ENCODE peak calls at places on chromosomes 5 and 9, in seven cellular contexts. L, G, U, Y, W, K and E are unnamed samples.

GRCh38 chr5:127492854-127493738 is 24.3 kb upstream of the PRRC1 start:
- DNase-seq in L (peak), G (peak), U (no peak), Y (no peak), W (peak), K (peak), E (no peak)

GRCh38 chr5:174229640-174230350 is 184.3 kb downstream of the NSG2 start:
- DNase-seq in L (no peak), G (no peak), U (no peak), Y (no peak), W (no peak), K (no peak), E (no peak)

GRCh38 chr5:139426222-139426885 is 13.0 kb downstream of the DNAJC18 start:
- DNase-seq in L (no peak), G (no peak), U (peak), Y (no peak), W (no peak), K (no peak), E (no peak)

GRCh38 chr5:9947231-9947693 is 302.4 kb downstream of the ATPSCKMT start:
- DNase-seq in L (no peak), G (no peak), U (no peak), Y (no peak), W (no peak), K (no peak), E (no peak)

GRCh38 chr9:123267481-123268239 is 726 bp downstream of the STRBP start:
- DNase-seq in L (no peak), G (no peak), U (no peak), Y (no peak), W (no peak), K (no peak), E (peak)

GRCh38 chr5:157917909-157918809 is 59.2 kb upstream of the CLINT1 start:
- DNase-seq in L (peak), G (peak), U (peak), Y (peak), W (peak), K (peak), E (peak)

GRCh38 chr5:122051569-122051968 is 26.5 kb downstream of the LOX start:
- DNase-seq in L (no peak), G (no peak), U (no peak), Y (no peak), W (no peak), K (no peak), E (no peak)

GRCh38 chr5:131204964-131205363 is 34.2 kb downstream of the LYRM7 start:
- DNase-seq in L (no peak), G (no peak), U (no peak), Y (no peak), W (no peak), K (no peak), E (no peak)

GRCh38 chr5:173624276-173624675 is 7.8 kb upstream of the BOD1 start:
- DNase-seq in L (no peak), G (no peak), U (no peak), Y (no peak), W (no peak), K (no peak), E (no peak)

GRCh38 chr5:102545175-102545574 is 46.4 kb upstream of the SLCO6A1 start:
- DNase-seq in L (peak), G (peak), U (no peak), Y (no peak), W (peak), K (no peak), E (no peak)

GRCh38 chr5:55541056-55541635 is 6.4 kb upstream of the PLPP1 start:
- DNase-seq in L (no peak), G (no peak), U (no peak), Y (no peak), W (no peak), K (no peak), E (no peak)

GRCh38 chr5:126948011-126948355 is 82.4 kb downstream of the MARCHF3 start:
- DNase-seq in L (no peak), G (no peak), U (no peak), Y (no peak), W (no peak), K (no peak), E (no peak)

GRCh38 chr5:41908374-41909079 is 4.4 kb downstream of the RIMOC1 start:
- DNase-seq in L (no peak), G (no peak), U (peak), Y (no peak), W (no peak), K (no peak), E (no peak)

GRCh38 chr5:8864053-8864452 is 681.8 kb downstream of the SEMA5A start:
- DNase-seq in L (peak), G (peak), U (peak), Y (peak), W (no peak), K (peak), E (no peak)

GRCh38 chr9:91589101-91589553 is 165.5 kb upstream of the NFIL3 start:
- DNase-seq in L (no peak), G (peak), U (no peak), Y (no peak), W (no peak), K (no peak), E (no peak)

GRCh38 chr5:105430516-105430915 is 1867.9 kb upstream of the NUDT12 start:
- DNase-seq in L (no peak), G (no peak), U (no peak), Y (no peak), W (no peak), K (no peak), E (no peak)

GRCh38 chr9:75229605-75230332 is 141.5 kb downstream of the OSTF1 start:
- DNase-seq in L (no peak), G (no peak), U (no peak), Y (no peak), W (no peak), K (peak), E (no peak)

GRCh38 chr5:115831163-115831768 is 10.1 kb downstream of the ATG12 start:
- DNase-seq in L (peak), G (peak), U (peak), Y (peak), W (peak), K (peak), E (no peak)

GRCh38 chr5:117435203-117435602 is 860.6 kb upstream of the SEMA6A start:
- DNase-seq in L (no peak), G (no peak), U (no peak), Y (no peak), W (no peak), K (no peak), E (no peak)

GRCh38 chr5:54785729-54786548 is 199.5 kb downstream of the ESM1 start:
- DNase-seq in L (no peak), G (no peak), U (no peak), Y (no peak), W (no peak), K (peak), E (peak)

GRCh38 chr5:4098226-4098625 is 502.6 kb downstream of the IRX1 start:
- DNase-seq in L (no peak), G (no peak), U (no peak), Y (no peak), W (no peak), K (no peak), E (no peak)

GRCh38 chr9:92476962-92477361 is 5.3 kb downstream of the ASPN start:
- DNase-seq in L (no peak), G (no peak), U (no peak), Y (no peak), W (no peak), K (no peak), E (peak)

GRCh38 chr5:124132843-124133242 is 613.6 kb downstream of the ZNF608 start:
- DNase-seq in L (no peak), G (no peak), U (no peak), Y (no peak), W (no peak), K (peak), E (no peak)

GRCh38 chr5:76690704-76691469 is 25.0 kb upstream of the F2R start:
- DNase-seq in L (no peak), G (no peak), U (no peak), Y (no peak), W (no peak), K (no peak), E (no peak)

GRCh38 chr5:31007672-31008071 is 185.8 kb upstream of the CDH6 start:
- DNase-seq in L (no peak), G (no peak), U (no peak), Y (peak), W (no peak), K (no peak), E (no peak)

GRCh38 chr5:79728396-79728795 is 38.8 kb downstream of the CMYA5 start:
- DNase-seq in L (no peak), G (no peak), U (no peak), Y (peak), W (no peak), K (no peak), E (no peak)

GRCh38 chr9:28899926-28900325 is 1326.6 kb upstream of the C9orf72 start:
- DNase-seq in L (no peak), G (no peak), U (no peak), Y (no peak), W (no peak), K (no peak), E (no peak)

GRCh38 chr9:33434317-33435105 is 12.9 kb downstream of the AQP3 start:
- DNase-seq in L (no peak), G (no peak), U (no peak), Y (no peak), W (no peak), K (no peak), E (no peak)

GRCh38 chr5:160260881-160261815 is 31.8 kb downstream of the FABP6 start:
- DNase-seq in L (no peak), G (no peak), U (peak), Y (no peak), W (no peak), K (no peak), E (peak)

GRCh38 chr9:3511537-3511936 is 14.3 kb downstream of the RFX3 start:
- DNase-seq in L (no peak), G (no peak), U (no peak), Y (no peak), W (no peak), K (peak), E (no peak)

GRCh38 chr5:75510836-75511434 is 494 bp downstream of the CERT1 start:
- DNase-seq in L (peak), G (peak), U (peak), Y (peak), W (peak), K (peak), E (peak)

GRCh38 chr9:28120241-28121025 is 547.2 kb upstream of the C9orf72 start:
- DNase-seq in L (no peak), G (no peak), U (no peak), Y (no peak), W (no peak), K (peak), E (no peak)

GRCh38 chr5:74555991-74556390 is 84.5 kb downstream of the ENC1 start:
- DNase-seq in L (no peak), G (no peak), U (no peak), Y (no peak), W (no peak), K (peak), E (no peak)

GRCh38 chr5:141211-141610 is 49.2 kb downstream of the PLEKHG4B start:
- DNase-seq in L (no peak), G (no peak), U (no peak), Y (no peak), W (no peak), K (no peak), E (no peak)

GRCh38 chr9:128120061-128120740 is 7.3 kb downstream of the PTGES2 start:
- DNase-seq in L (no peak), G (no peak), U (no peak), Y (no peak), W (no peak), K (no peak), E (no peak)

GRCh38 chr5:139893873-139894272 is 98.3 kb downstream of the PSD2 start:
- DNase-seq in L (no peak), G (no peak), U (no peak), Y (no peak), W (no peak), K (no peak), E (no peak)

GRCh38 chr9:21102311-21102710 is 24.6 kb upstream of the IFNB1 start:
- DNase-seq in L (no peak), G (no peak), U (peak), Y (no peak), W (no peak), K (no peak), E (no peak)